ENCODE peak calls at places on chromosomes 5 and 9, in four cellular contexts. V is ACHN; X is right cardiac atrium; F is stimulated activated CD4-positive, alpha-beta T cell treated with anti-CD3 and anti-CD28 coated beads, Interleukin-1b, Interleukin-23, amount 100 ng/mL, for 4 hours. B is an unnamed sample.

GRCh38 chr5:2019716-2020115 is 137.0 kb upstream of the IRX4 start:
- DNase-seq in V (no peak), X (no peak), F (no peak), B (no peak)

GRCh38 chr5:106092455-106092854 is 1578.3 kb downstream of the EFNA5 start:
- DNase-seq in V (no peak), X (no peak), F (no peak), B (no peak)

GRCh38 chr9:124621371-124622328 is 114.5 kb upstream of the NR5A1 start:
- DNase-seq in V (peak), X (no peak), F (no peak), B (no peak)

GRCh38 chr9:134323741-134324358 is 2.4 kb upstream of the RXRA start:
- DNase-seq in V (no peak), X (peak), F (no peak), B (no peak)

GRCh38 chr9:124658165-124659017 is 112.7 kb downstream of the NR6A1 start:
- DNase-seq in V (peak), X (peak), F (no peak), B (peak)

GRCh38 chr9:83630938-83631457 is 8.1 kb downstream of the IDNK start:
- DNase-seq in V (no peak), X (no peak), F (no peak), B (no peak)

GRCh38 chr5:151676719-151677118 is 10.0 kb downstream of the SPARC start:
- DNase-seq in V (no peak), X (no peak), F (no peak), B (no peak)

GRCh38 chr5:170184007-170184687 is 48.6 kb upstream of the C5orf58 start:
- DNase-seq in V (peak), X (peak), F (peak), B (peak)

GRCh38 chr9:75775966-75776691 is 114.3 kb upstream of the PCSK5 start:
- DNase-seq in V (no peak), X (no peak), F (no peak), B (no peak)

GRCh38 chr5:163473613-163474243 is 13.3 kb downstream of the HMMR start:
- DNase-seq in V (peak), X (no peak), F (no peak), B (no peak)

GRCh38 chr5:96177303-96177869 is 215.7 kb upstream of the ELL2 start:
- DNase-seq in V (no peak), X (no peak), F (no peak), B (peak)

GRCh38 chr9:93114169-93114983 is 18.4 kb downstream of the CARD19 start:
- DNase-seq in V (no peak), X (no peak), F (no peak), B (no peak)

GRCh38 chr5:6652025-6652424 is 18.8 kb downstream of the SRD5A1 start:
- DNase-seq in V (no peak), X (no peak), F (no peak), B (no peak)

GRCh38 chr5:33460210-33460609 is 19.4 kb downstream of the TARS1 start:
- DNase-seq in V (no peak), X (no peak), F (no peak), B (no peak)

GRCh38 chr5:143002459-143003327 is 232.5 kb downstream of the ARHGAP26 start:
- DNase-seq in V (peak), X (no peak), F (peak), B (no peak)

GRCh38 chr5:139453683-139454567 is 8.6 kb downstream of the ECSCR start:
- DNase-seq in V (no peak), X (no peak), F (peak), B (no peak)

GRCh38 chr9:111161015-111161415 is 122.7 kb upstream of the LPAR1 start:
- DNase-seq in V (peak), X (no peak), F (no peak), B (no peak)

GRCh38 chr9:21873540-21874221 is 71.2 kb downstream of the MTAP start:
- DNase-seq in V (no peak), X (no peak), F (no peak), B (no peak)

GRCh38 chr5:180636403-180637075 is 12.9 kb downstream of the FLT4 start:
- DNase-seq in V (peak), X (no peak), F (no peak), B (no peak)

GRCh38 chr9:107285292-107285691 is 2.2 kb downstream of the RAD23B start:
- DNase-seq in V (no peak), X (no peak), F (no peak), B (no peak)

GRCh38 chr5:157266286-157267007 is 524 bp downstream of the CYFIP2 start:
- DNase-seq in V (peak), X (no peak), F (no peak), B (no peak)

GRCh38 chr9:114662081-114662989 is 4.7 kb upstream of the TEX53 start:
- DNase-seq in V (peak), X (peak), F (peak), B (peak)

GRCh38 chr5:149210229-149210628 is 61.4 kb upstream of the AFAP1L1 start:
- DNase-seq in V (no peak), X (no peak), F (no peak), B (no peak)

GRCh38 chr5:43315697-43316096 is 2.5 kb upstream of the HMGCS1 start:
- DNase-seq in V (no peak), X (no peak), F (no peak), B (no peak)

B was measured in GM18507.